ENCODE peak calls at places on chromosomes 4 and X, in nine cellular contexts. X is right cardiac atrium, P is left ventricle myocardium inferior, A is upper lobe of left lung, K is A549, S is GM23248, Q is OCI-LY7, W is cardiac muscle cell, O is endothelial cell of umbilical vein. F is an unnamed sample.

GRCh38 chr4:154004859-154005520 is 216.1 kb upstream of the SFRP2 start:
- DNase-seq in X (no peak), P (no peak), A (no peak), K (no peak), S (peak; percentile 92), Q (no peak), W (peak; percentile 45), O (no peak), F (no peak)

GRCh38 chr4:40214038-40214437 is 17.2 kb downstream of the RHOH start:
- DNase-seq in X (no peak), P (no peak), A (no peak), K (no peak), S (no peak), Q (no peak), W (no peak), O (no peak), F (no peak)

GRCh38 chrX:45749375-45749774 is 548.7 kb upstream of the DIPK2B start:
- DNase-seq in X (no peak), P (no peak), A (no peak), K (no peak), S (peak; percentile 46), Q (no peak), W (no peak), O (peak; percentile 43), F (no peak)

GRCh38 chr4:3098346-3098745 is 23.9 kb downstream of the HTT start:
- DNase-seq in X (no peak), P (no peak), A (no peak), K (no peak), S (no peak), Q (no peak), W (no peak), O (no peak), F (no peak)

GRCh38 chrX:5458300-5458699 is 770.4 kb downstream of the NLGN4X start:
- DNase-seq in X (no peak), P (no peak), A (no peak), K (no peak), S (no peak), Q (peak; percentile 21), W (no peak), O (no peak), F (no peak)

GRCh38 chr4:176584031-176584430 is 208.7 kb downstream of the VEGFC start:
- DNase-seq in X (no peak), P (no peak), A (no peak), K (no peak), S (peak; percentile 47), Q (no peak), W (no peak), O (no peak), F (no peak)

GRCh38 chr4:183636923-183637322 is 22.1 kb downstream of the RWDD4 start:
- DNase-seq in X (no peak), P (no peak), A (no peak), K (peak; percentile 24), S (peak; percentile 18), Q (no peak), W (peak; percentile 26), O (peak; percentile 57), F (peak; percentile 11)

GRCh38 chr4:171025776-171026175 is 787.4 kb upstream of the GALNTL6 start:
- DNase-seq in X (no peak), P (no peak), A (no peak), K (no peak), S (no peak), Q (peak; percentile 4), W (no peak), O (no peak), F (no peak)

GRCh38 chrX:47644557-47645091 is 5.7 kb downstream of the ELK1 start:
- DNase-seq in X (no peak), P (no peak), A (no peak), K (peak; percentile 59), S (peak; percentile 70), Q (no peak), W (peak; percentile 54), O (no peak), F (no peak)

GRCh38 chrX:153817291-153817690 is 13.1 kb downstream of the PDZD4 start:
- DNase-seq in X (no peak), P (no peak), A (no peak), K (no peak), S (no peak), Q (no peak), W (no peak), O (no peak), F (no peak)

GRCh38 chr4:101175896-101176676 is 171.2 kb downstream of the PPP3CA start:
- DNase-seq in X (no peak), P (no peak), A (no peak), K (no peak), S (no peak), Q (no peak), W (no peak), O (peak; percentile 68), F (peak; percentile 27)

GRCh38 chrX:139823806-139824205 is 109.0 kb downstream of the ATP11C start:
- DNase-seq in X (no peak), P (no peak), A (no peak), K (peak; percentile 27), S (peak; percentile 9), Q (no peak), W (peak; percentile 8), O (no peak), F (no peak)

GRCh38 chrX:121876316-121876715 is 828.9 kb downstream of the GLUD2 start:
- DNase-seq in X (no peak), P (no peak), A (no peak), K (no peak), S (peak; percentile 78), Q (no peak), W (peak; percentile 30), O (no peak), F (no peak)

GRCh38 chr4:127642169-127642568 is 9.4 kb downstream of the INTU start:
- DNase-seq in X (no peak), P (no peak), A (no peak), K (no peak), S (peak; percentile 66), Q (no peak), W (no peak), O (no peak), F (no peak)

GRCh38 chrX:10106801-10107200 is 50.0 kb upstream of the CLCN4 start:
- DNase-seq in X (no peak), P (no peak), A (no peak), K (no peak), S (no peak), Q (peak; percentile 88), W (no peak), O (no peak), F (no peak)

GRCh38 chrX:17779434-17779833 is 42.1 kb downstream of the SCML1 start:
- DNase-seq in X (no peak), P (no peak), A (no peak), K (no peak), S (no peak), Q (no peak), W (no peak), O (no peak), F (no peak)

GRCh38 chr4:77187231-77187630 is 30.2 kb downstream of the CCNG2 start:
- DNase-seq in X (no peak), P (no peak), A (no peak), K (no peak), S (no peak), Q (no peak), W (no peak), O (no peak), F (no peak)

GRCh38 chrX:2894885-2895292 is 34.2 kb downstream of the ARSD start:
- DNase-seq in X (no peak), P (no peak), A (no peak), K (peak; percentile 49), S (no peak), Q (no peak), W (peak; percentile 38), O (no peak), F (no peak)

GRCh38 chrX:100643943-100644587 is at the start of gene SRPX2:
- DNase-seq in X (peak; percentile 53), P (peak; percentile 21), A (no peak), K (peak; percentile 80), S (peak; percentile 90), Q (no peak), W (peak; percentile 89), O (peak; percentile 85), F (peak; percentile 53)
- H3K4me3 ChIP-seq in X (peak within 1 kb of the TSS; percentile 41), P (peak within 1 kb of the TSS; percentile 54), A (no peak within 1 kb of the TSS), K (peak within 1 kb of the TSS; percentile 28), S (peak within 1 kb of the TSS; percentile 74), Q (no peak within 1 kb of the TSS), W (no peak within 1 kb of the TSS), O (peak within 1 kb of the TSS; percentile 52), F (peak within 1 kb of the TSS; percentile 17)

DNA sequence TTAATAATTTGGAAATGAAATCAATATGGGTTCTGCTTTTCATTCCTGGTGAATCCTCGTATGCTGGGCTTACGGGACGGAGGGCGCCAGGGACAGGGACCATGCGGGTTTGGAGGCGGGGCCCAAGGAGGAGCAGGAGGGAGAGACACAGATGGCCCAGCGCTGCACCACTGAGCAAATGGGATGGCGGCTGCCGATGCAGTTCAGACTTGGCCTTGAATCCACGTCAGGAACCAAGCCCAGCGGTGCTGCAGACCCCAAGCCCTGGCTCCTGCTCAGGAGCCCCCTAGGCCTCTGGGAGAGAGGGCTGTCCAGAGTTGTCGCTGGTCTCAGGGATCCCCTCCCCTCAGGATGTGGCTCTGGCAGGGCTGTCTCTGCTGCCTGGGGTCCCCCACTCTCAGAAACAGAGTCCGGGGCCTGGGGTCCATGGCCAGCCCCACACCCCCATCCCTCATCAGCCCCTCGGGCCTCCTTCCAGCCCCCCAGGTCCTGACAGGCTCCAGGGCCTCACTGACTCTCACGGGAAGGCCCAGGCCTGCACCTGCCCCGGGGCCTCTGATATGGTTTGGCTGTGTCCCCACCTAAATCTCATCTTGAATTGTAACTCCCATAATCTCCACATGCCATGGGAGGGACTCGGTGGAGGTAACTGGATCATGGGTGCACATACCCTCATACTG is 75.2 kb downstream of the FAM53A start:
- DNase-seq in X (peak; percentile 16), P (no peak), A (no peak), K (no peak), S (no peak), Q (no peak), W (no peak), O (no peak), F (no peak)
- H3K4me1 ChIP-seq in X (no peaks in the 10 kb centered on the region), P (no peaks in the 10 kb centered on the region), A (peaks cover 8% of the 10 kb centered on the region), K (peaks cover 4% of the 10 kb centered on the region), S (no peaks in the 10 kb centered on the region), Q (no peaks in the 10 kb centered on the region), W (no peaks in the 10 kb centered on the region), O (no peaks in the 10 kb centered on the region), F (no peaks in the 10 kb centered on the region)

DNA sequence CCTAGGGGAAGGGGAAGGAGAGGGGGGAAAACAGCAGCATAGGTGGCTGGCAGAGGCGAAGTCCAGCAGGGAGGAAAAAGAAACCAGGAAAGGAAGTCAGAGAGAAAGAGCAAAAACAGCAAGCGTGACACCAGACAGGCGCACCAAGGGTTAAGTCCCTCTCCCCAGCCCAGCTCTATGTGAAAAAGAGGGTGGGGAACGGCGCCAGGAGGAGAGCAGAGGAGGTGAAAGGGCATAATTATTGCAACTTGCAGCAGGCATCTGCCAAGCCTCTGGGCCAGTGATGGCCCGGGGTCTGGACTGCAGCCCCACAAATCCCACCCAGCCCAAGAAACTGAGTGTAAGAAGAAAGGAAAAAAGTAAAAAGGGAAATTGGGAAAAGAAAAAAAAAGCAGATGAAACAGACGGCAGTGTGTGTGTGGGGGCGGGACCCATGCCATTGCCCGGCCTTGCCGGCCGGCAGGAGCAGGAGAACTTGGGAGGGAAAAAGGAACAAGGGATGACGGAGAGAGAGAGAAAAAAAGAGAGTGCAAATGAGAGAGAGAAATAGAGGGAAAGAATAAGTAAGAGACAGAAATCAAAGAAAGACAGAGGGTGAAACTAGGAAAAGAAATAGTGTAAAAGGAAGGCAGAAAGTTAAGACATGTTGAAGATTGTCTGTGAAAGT is 14.1 kb upstream of the RHOXF2 start:
- DNase-seq in X (no peak), P (no peak), A (no peak), K (no peak), S (peak; percentile 4), Q (no peak), W (peak; percentile 41), O (no peak), F (no peak)
- H3K4me3 ChIP-seq in X (no peak overlapping the region), P (no peak overlapping the region), A (no peak overlapping the region), K (no peak overlapping the region), S (no peak overlapping the region), Q (no peak overlapping the region), W (no peak overlapping the region), O (no peak overlapping the region), F (no peak overlapping the region)

GRCh38 chr4:143380651-143381050 is 44.0 kb downstream of the GAB1 start:
- DNase-seq in X (no peak), P (no peak), A (no peak), K (no peak), S (no peak), Q (no peak), W (no peak), O (no peak), F (no peak)
- H3K4me1 ChIP-seq in X (peaks cover 20% of the 10 kb centered on the region), P (peaks cover 100% of the 10 kb centered on the region), A (peaks cover 51% of the 10 kb centered on the region), K (peaks cover 3% of the 10 kb centered on the region), S (peaks cover 33% of the 10 kb centered on the region), Q (peaks cover 100% of the 10 kb centered on the region), W (peaks cover 70% of the 10 kb centered on the region), O (peaks cover 24% of the 10 kb centered on the region), F (peaks cover 99% of the 10 kb centered on the region)